ENCODE peak calls at places on chromosomes 7 and 10, in seven cellular contexts. K is psoas muscle; D is left ventricle myocardium inferior; Q is fibroblast of lung; P is sigmoid colon; L is dorsolateral prefrontal cortex; A is CD4-positive, CD25-positive, alpha-beta regulatory T cell. C is an unnamed sample.

GRCh38 chr7:134632052-134632451 is 14.6 kb upstream of the BPGM start:
- DNase-seq in K (no peak), D (no peak), Q (no peak), P (no peak), L (no peak), A (no peak), C (no peak)

GRCh38 chr10:84306751-84307384 is 21.5 kb upstream of the CCSER2 start:
- DNase-seq in K (no peak), D (no peak), Q (no peak), P (no peak), L (no peak), A (no peak), C (no peak)

GRCh38 chr10:69636626-69637550 is 6.8 kb downstream of the FAM241B start:
- DNase-seq in K (no peak), D (no peak), Q (no peak), P (no peak), L (peak), A (peak), C (no peak)

GRCh38 chr7:50206521-50207250 is 97.8 kb upstream of the IKZF1 start:
- DNase-seq in K (no peak), D (no peak), Q (no peak), P (no peak), L (no peak), A (peak), C (no peak)

GRCh38 chr7:101972627-101973026 is 155.2 kb downstream of the CUX1 start:
- DNase-seq in K (no peak), D (no peak), Q (no peak), P (no peak), L (no peak), A (no peak), C (no peak)

GRCh38 chr7:40200791-40201190 is 66.0 kb downstream of the SUGCT start:
- DNase-seq in K (no peak), D (no peak), Q (peak), P (no peak), L (no peak), A (no peak), C (no peak)

GRCh38 chr10:87596351-87596750 is 63.3 kb upstream of the PAPSS2 start:
- DNase-seq in K (no peak), D (no peak), Q (no peak), P (no peak), L (no peak), A (no peak), C (no peak)

GRCh38 chr7:28615091-28615490 is 202.8 kb downstream of the CREB5 start:
- DNase-seq in K (no peak), D (no peak), Q (no peak), P (no peak), L (peak), A (no peak), C (no peak)

GRCh38 chr10:90276894-90277447 is 575.6 kb downstream of the KIF20B start:
- DNase-seq in K (no peak), D (no peak), Q (peak), P (no peak), L (no peak), A (no peak), C (no peak)

GRCh38 chr10:28046579-28046978 is 47.7 kb upstream of the ODAD2 start:
- DNase-seq in K (no peak), D (no peak), Q (no peak), P (no peak), L (no peak), A (no peak), C (no peak)

GRCh38 chr10:122703483-122704448 is 4.1 kb upstream of the C10orf120 start:
- DNase-seq in K (peak), D (peak), Q (peak), P (peak), L (peak), A (peak), C (peak)

GRCh38 chr7:2541291-2542010 is 13.9 kb downstream of the BRAT1 start:
- DNase-seq in K (no peak), D (no peak), Q (no peak), P (peak), L (no peak), A (no peak), C (no peak)

GRCh38 chr10:30586828-30587227 is 42.7 kb downstream of the LYZL2 start:
- DNase-seq in K (no peak), D (no peak), Q (no peak), P (no peak), L (no peak), A (no peak), C (no peak)

GRCh38 chr10:112763916-112764520 is 186.0 kb upstream of the TCF7L2 start:
- DNase-seq in K (no peak), D (no peak), Q (peak), P (no peak), L (no peak), A (no peak), C (no peak)

GRCh38 chr7:3649250-3649649 is 348.2 kb downstream of the SDK1 start:
- DNase-seq in K (no peak), D (no peak), Q (no peak), P (no peak), L (no peak), A (no peak), C (no peak)

GRCh38 chr7:142587578-142588191 is 161.6 kb upstream of the PRSS1 start:
- DNase-seq in K (no peak), D (no peak), Q (peak), P (no peak), L (no peak), A (peak), C (no peak)

GRCh38 chr10:133004478-133004877 is 62.1 kb upstream of the CFAP46 start:
- DNase-seq in K (no peak), D (no peak), Q (no peak), P (no peak), L (no peak), A (no peak), C (no peak)

GRCh38 chr7:132255898-132256297 is 320.4 kb downstream of the PLXNA4 start:
- DNase-seq in K (no peak), D (peak), Q (no peak), P (no peak), L (no peak), A (no peak), C (peak)

GRCh38 chr7:16130127-16131110 is 290.9 kb downstream of the CRPPA start:
- DNase-seq in K (no peak), D (no peak), Q (peak), P (no peak), L (no peak), A (no peak), C (no peak)

GRCh38 chr7:94431203-94431602 is 36.5 kb downstream of the COL1A2 start:
- DNase-seq in K (no peak), D (no peak), Q (no peak), P (no peak), L (no peak), A (no peak), C (no peak)

GRCh38 chr7:18753972-18754610 is 258.5 kb downstream of the HDAC9 start:
- DNase-seq in K (no peak), D (no peak), Q (peak), P (no peak), L (no peak), A (no peak), C (no peak)

GRCh38 chr7:149584009-149584408 is 86.4 kb upstream of the ZNF746 start:
- DNase-seq in K (no peak), D (no peak), Q (no peak), P (no peak), L (no peak), A (no peak), C (no peak)

GRCh38 chr7:32948202-32948601 is 9.0 kb upstream of the FKBP9 start:
- DNase-seq in K (no peak), D (no peak), Q (no peak), P (no peak), L (no peak), A (no peak), C (no peak)

GRCh38 chr7:80330434-80330833 is 181.4 kb downstream of the GNAT3 start:
- DNase-seq in K (no peak), D (no peak), Q (peak), P (no peak), L (no peak), A (no peak), C (no peak)

DNA sequence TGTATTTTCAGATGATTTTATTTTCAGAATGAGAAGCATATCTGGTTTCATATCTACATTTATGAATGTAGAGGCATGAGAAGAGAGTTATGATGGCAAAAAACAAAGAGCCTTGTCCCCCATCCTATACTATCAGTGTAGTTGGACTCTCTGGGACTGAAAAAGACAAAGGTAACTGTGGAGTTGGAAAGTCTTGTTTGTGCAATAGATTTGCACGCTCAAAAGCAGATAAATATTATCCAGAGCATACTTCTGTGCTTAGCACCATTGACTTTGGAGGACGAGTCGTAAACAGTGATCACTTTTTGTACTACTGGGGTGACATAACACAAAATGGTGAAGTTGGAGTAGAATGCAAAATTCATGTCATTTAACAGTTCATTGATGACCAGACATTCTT is 85.2 kb upstream of the EGFR start:
- DNase-seq in K (no peak), D (no peak), Q (no peak), P (no peak), L (no peak), A (no peak), C (no peak)
- H3K27ac ChIP-seq in K (peak), D (peak), Q (no peak), P (peak), L (peak), A (no peak), C (no peak)

DNA sequence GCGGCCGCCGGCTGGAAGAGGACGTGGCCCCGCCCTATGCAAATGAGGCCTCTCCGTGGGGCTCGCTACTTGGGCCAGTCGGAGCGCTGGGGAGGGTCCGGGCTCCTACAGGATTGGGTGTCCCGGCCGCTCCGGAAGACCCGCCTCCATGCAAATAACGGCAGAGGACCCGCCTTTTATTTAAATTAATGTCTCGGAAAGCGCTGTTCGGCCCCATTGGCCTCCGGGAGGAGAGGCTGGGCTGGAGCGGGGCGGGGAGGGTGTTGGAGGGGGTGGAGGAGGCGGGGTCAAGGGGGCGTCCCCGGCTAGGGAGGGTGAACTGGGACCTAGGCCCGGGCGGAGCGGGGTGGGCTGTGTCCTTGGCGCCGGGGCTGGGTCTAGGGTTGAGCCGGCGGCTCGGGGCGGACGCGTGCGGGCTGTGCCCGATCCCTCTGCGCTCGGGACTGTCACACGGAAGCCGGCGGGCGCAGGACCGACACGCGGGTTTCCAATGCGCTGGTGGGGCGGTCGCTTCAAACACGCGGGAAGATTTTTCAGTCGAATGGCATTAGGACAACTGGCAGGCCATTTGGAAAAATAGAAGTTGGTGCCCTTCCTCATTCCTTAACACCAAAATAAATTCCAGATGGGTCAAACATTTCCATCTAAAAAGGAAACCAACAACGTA is 344 bp upstream of the POLM start:
- DNase-seq in K (peak), D (peak), Q (peak), P (peak), L (peak), A (peak), C (peak)
- H3K4me3 ChIP-seq in K (peak), D (peak), Q (peak), P (peak), L (peak), A (peak), C (peak)

DNA sequence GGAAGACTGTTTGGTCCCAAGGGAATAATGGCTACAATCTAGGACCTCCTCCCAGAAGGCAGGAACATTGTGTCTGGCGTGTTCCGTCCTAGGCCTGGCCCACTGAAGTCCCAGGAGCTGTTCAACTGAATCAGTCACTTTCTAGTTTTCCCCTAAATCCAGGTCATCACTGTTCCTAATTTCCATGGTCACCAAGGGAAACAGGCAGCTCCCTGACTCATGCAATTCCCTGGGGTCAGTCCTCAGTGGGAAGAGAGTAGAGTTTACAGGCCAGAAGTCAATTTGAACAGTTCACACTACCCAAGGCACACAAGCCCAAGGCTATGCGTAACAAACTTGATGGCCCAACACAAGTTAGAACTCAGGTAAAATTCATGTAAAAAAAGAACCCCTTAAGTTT is 44.0 kb downstream of the CREB3L2 start:
- DNase-seq in K (peak), D (peak), Q (no peak), P (no peak), L (no peak), A (no peak), C (peak)
- H3K27ac ChIP-seq in K (no peak), D (peak), Q (peak), P (peak), L (no peak), A (no peak), C (no peak)

DNA sequence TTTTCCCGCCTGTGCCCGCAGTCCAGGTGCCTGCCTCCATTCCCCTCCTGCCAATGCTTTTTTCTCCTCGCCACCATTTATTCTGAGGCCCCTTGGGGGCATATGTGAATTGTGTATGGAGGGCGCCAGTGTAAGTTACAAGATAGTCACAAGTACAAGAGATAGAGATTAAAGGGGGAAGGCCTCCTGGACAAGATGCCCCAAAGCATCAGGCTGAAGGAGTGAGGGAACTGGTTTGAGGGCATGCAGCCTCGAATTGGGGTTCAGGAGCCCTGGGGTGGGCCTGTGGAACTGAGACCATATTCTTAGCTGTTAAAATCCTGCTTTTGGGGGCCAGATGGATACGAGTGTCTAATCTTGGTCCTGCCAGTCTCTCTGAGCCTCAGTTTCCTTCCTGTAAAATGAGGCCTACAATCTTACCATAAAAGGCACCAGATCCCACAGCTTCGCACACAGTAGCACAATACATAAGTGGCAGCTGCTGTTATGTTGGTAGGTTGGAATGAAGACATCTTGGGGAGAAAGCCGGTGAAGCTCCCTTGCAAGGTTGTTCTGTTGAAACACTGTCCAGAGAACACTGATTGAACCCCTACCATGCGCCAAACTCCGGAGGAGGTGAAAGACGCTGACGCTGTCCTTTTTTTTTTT is 545 bp upstream of the COMTD1 start:
- DNase-seq in K (no peak), D (no peak), Q (no peak), P (peak), L (no peak), A (no peak), C (no peak)
- H3K4me3 ChIP-seq in K (no peak), D (peak), Q (no peak), P (no peak), L (peak), A (no peak), C (no peak)

C was measured in right cardiac atrium.